ENCODE peak calls at places on chromosomes 1 and 21, in nine cellular contexts. L is LoVo; V is CD8-positive, alpha-beta memory T cell; W is AG09319; P is CD4-positive, alpha-beta T cell; I is NCI-H1092; Z is HEK293T; H is MV-4-11; Y is Caki2. N is an unnamed sample.

GRCh38 chr1:93593868-93594602 is 87.6 kb downstream of the BCAR3 start:
- DNase-seq in H (no peak), L (no peak), W (no peak), V (no peak), I (no peak), Y (no peak), P (no peak), Z (no peak), N (no peak)

GRCh38 chr1:201896951-201897391 is 8.3 kb downstream of the SHISA4 start:
- DNase-seq in V (no peak), Z (no peak), Y (peak; percentile 26), W (no peak), I (no peak), L (no peak), H (no peak), P (no peak), N (no peak)

GRCh38 chr1:168963596-168963995 is 142.9 kb upstream of the ATP1B1 start:
- DNase-seq in I (no peak), W (no peak), P (no peak), H (no peak), V (no peak), L (no peak), Z (no peak), Y (no peak), N (no peak)

GRCh38 chr1:77509051-77509492 is 173.4 kb downstream of the ZZZ3 start:
- DNase-seq in W (no peak), Z (no peak), Y (no peak), L (no peak), H (no peak), V (no peak), P (no peak), I (no peak), N (no peak)

GRCh38 chr1:218439541-218440295 is 94.6 kb downstream of the TGFB2 start:
- DNase-seq in Y (no peak), P (no peak), I (peak; percentile 24), W (no peak), V (no peak), Z (no peak), L (no peak), H (peak; percentile 50), N (no peak)

GRCh38 chr1:11518791-11519628 is 40.1 kb downstream of the DISP3 start:
- DNase-seq in Z (no peak), Y (no peak), V (no peak), I (no peak), L (no peak), H (no peak), P (no peak), W (no peak), N (no peak)

GRCh38 chr1:119472463-119473175 is 34.4 kb upstream of the HSD3B1 start:
- DNase-seq in W (no peak), L (no peak), V (no peak), Z (no peak), I (no peak), Y (no peak), P (no peak), H (no peak), N (no peak)

GRCh38 chr21:46185717-46186116 is 1.5 kb upstream of the SPATC1L start:
- DNase-seq in L (no peak), Y (no peak), V (no peak), P (no peak), H (no peak), W (no peak), I (no peak), Z (no peak), N (no peak)

GRCh38 chr1:111789077-111789476 is 33.4 kb downstream of the DDX20 start:
- DNase-seq in P (no peak), L (no peak), Y (no peak), H (no peak), I (no peak), W (no peak), V (no peak), Z (no peak), N (no peak)

GRCh38 chr1:197619008-197619640 is 156.2 kb downstream of the DENND1B start:
- DNase-seq in V (no peak), Z (no peak), H (peak; percentile 47), W (no peak), I (no peak), P (no peak), L (peak; percentile 11), Y (no peak), N (no peak)

GRCh38 chr21:46152939-46153258 is 2.5 kb downstream of the FTCD start:
- DNase-seq in H (no peak), Y (no peak), L (no peak), V (no peak), W (no peak), Z (no peak), I (no peak), P (no peak), N (no peak)

GRCh38 chr1:81111818-81112217 is 688.9 kb upstream of the ADGRL2 start:
- DNase-seq in V (no peak), Z (no peak), H (peak; percentile 6), Y (no peak), I (no peak), W (no peak), L (no peak), P (no peak), N (no peak)

GRCh38 chr1:93615201-93616150 is 66.2 kb downstream of the BCAR3 start:
- DNase-seq in P (no peak), Z (no peak), L (peak; percentile 32), H (no peak), Y (peak; percentile 73), I (no peak), V (no peak), W (no peak), N (no peak)

GRCh38 chr1:154466879-154467767 is 34.9 kb upstream of the TDRD10 start:
- DNase-seq in Y (no peak), V (no peak), W (no peak), L (no peak), P (no peak), I (no peak), Z (no peak), H (no peak), N (peak; percentile 56)

GRCh38 chr1:175152006-175152652 is 40.4 kb downstream of the KIAA0040 start:
- DNase-seq in H (peak; percentile 38), Y (peak; percentile 33), L (peak; percentile 51), Z (peak; percentile 76), P (peak; percentile 70), W (no peak), V (peak; percentile 57), I (peak; percentile 54), N (peak; percentile 76)

GRCh38 chr1:203480525-203481084 is 5.0 kb downstream of the PRELP start:
- DNase-seq in L (peak; percentile 79), Z (peak; percentile 66), Y (peak; percentile 69), W (peak; percentile 85), I (peak; percentile 79), P (no peak), H (no peak), V (peak; percentile 9), N (peak; percentile 60)

GRCh38 chr1:158185770-158186705 is 5.3 kb downstream of the CD1D start:
- DNase-seq in I (no peak), H (peak; percentile 92), P (no peak), W (no peak), L (no peak), V (no peak), Z (no peak), Y (no peak), N (no peak)

GRCh38 chr1:6001992-6002576 is 9.9 kb upstream of the NPHP4 start:
- DNase-seq in W (no peak), Z (no peak), Y (no peak), H (no peak), L (peak; percentile 17), I (peak; percentile 96), P (no peak), V (peak; percentile 57), N (no peak)

GRCh38 chr1:159936284-159936904 is 9.0 kb downstream of the IGSF9 start:
- DNase-seq in Z (peak; percentile 89), Y (peak; percentile 45), V (peak; percentile 74), H (peak; percentile 53), L (peak; percentile 66), P (peak; percentile 86), W (no peak), I (peak; percentile 28), N (peak; percentile 74)

GRCh38 chr1:116825400-116825734 is 71.1 kb downstream of the CD2 start:
- DNase-seq in H (no peak), L (no peak), V (no peak), Y (no peak), W (no peak), I (no peak), Z (peak; percentile 39), P (no peak), N (no peak)

GRCh38 chr1:36522461-36523229 is 39.9 kb upstream of the CSF3R start:
- DNase-seq in Z (no peak), P (no peak), L (no peak), H (no peak), V (no peak), I (no peak), W (no peak), Y (no peak), N (no peak)

GRCh38 chr1:64505232-64505943 is 35.5 kb downstream of the CACHD1 start:
- DNase-seq in Z (peak; percentile 70), H (no peak), I (no peak), P (peak; percentile 14), Y (no peak), W (no peak), V (peak; percentile 44), L (peak; percentile 47), N (peak; percentile 24)

GRCh38 chr1:198113302-198113701 is 43.5 kb upstream of the NEK7 start:
- DNase-seq in W (peak; percentile 87), H (no peak), I (no peak), Y (no peak), Z (no peak), P (no peak), V (no peak), L (no peak), N (no peak)

GRCh38 chr1:48048064-48048463 is 50.9 kb upstream of the TRABD2B start:
- DNase-seq in V (no peak), L (no peak), Y (no peak), W (no peak), I (no peak), P (no peak), Z (no peak), H (no peak), N (no peak)

GRCh38 chr1:3981261-3981660 is 81.2 kb upstream of the C1orf174 start:
- DNase-seq in V (no peak), W (no peak), Y (no peak), I (no peak), P (no peak), Z (no peak), L (no peak), H (no peak), N (no peak)

GRCh38 chr1:1610796-1611597 is 4.3 kb upstream of the MIB2 start:
- DNase-seq in I (no peak), V (no peak), P (no peak), L (no peak), Y (no peak), H (no peak), W (no peak), Z (no peak), N (peak; percentile 70)

GRCh38 chr1:78070210-78070609 is 24.4 kb downstream of the GIPC2 start:
- DNase-seq in W (no peak), V (no peak), I (no peak), H (no peak), L (no peak), Y (no peak), P (no peak), Z (no peak), N (no peak)

GRCh38 chr1:70075751-70076150 is 129.6 kb downstream of the LRRC40 start:
- DNase-seq in L (no peak), I (no peak), W (no peak), Y (no peak), P (no peak), Z (no peak), V (no peak), H (no peak), N (no peak)

GRCh38 chr1:245306628-245307410 is 152.0 kb downstream of the KIF26B start:
- DNase-seq in I (peak; percentile 82), Z (no peak), Y (no peak), H (no peak), W (no peak), L (no peak), V (no peak), P (no peak), N (no peak)

GRCh38 chr1:11320153-11320936 is 47.3 kb downstream of the UBIAD1 start:
- DNase-seq in I (peak; percentile 17), V (peak; percentile 21), Y (no peak), H (no peak), Z (peak; percentile 70), L (no peak), W (no peak), P (peak; percentile 10), N (peak; percentile 32)

GRCh38 chr1:113758631-113759340 is 500 bp downstream of the PHTF1 start:
- DNase-seq in L (peak; percentile 52), H (peak; percentile 58), P (peak; percentile 27), Z (peak; percentile 71), W (no peak), I (peak; percentile 64), Y (peak; percentile 72), V (peak; percentile 63), N (peak; percentile 66)

N was measured in testis.